ENCODE peak calls at places on chromosomes 1 and 21, in four cellular contexts. G, W, K and E are unnamed samples.

GRCh38 chr1:119141020-119141424 is 569 bp upstream of the WARS2 start:
- DNase-seq in G (no peak), W (no peak), K (peak), E (peak)

GRCh38 chr1:154962238-154962678 is 676 bp upstream of the PYGO2 start:
- DNase-seq in G (no peak), W (no peak), K (no peak), E (no peak)

GRCh38 chr1:167790117-167790516 is 68.3 kb downstream of the MPZL1 start:
- DNase-seq in G (no peak), W (no peak), K (no peak), E (peak)

GRCh38 chr1:169426174-169426716 is 1.0 kb downstream of the CCDC181 start:
- DNase-seq in G (no peak), W (no peak), K (no peak), E (no peak)

GRCh38 chr1:2871246-2871815 is 69.8 kb upstream of the TTC34 start:
- DNase-seq in G (no peak), W (no peak), K (no peak), E (no peak)

GRCh38 chr1:31976401-31976800 is 37.3 kb upstream of the KHDRBS1 start:
- DNase-seq in G (no peak), W (no peak), K (no peak), E (no peak)

GRCh38 chr21:38790961-38791360 is 14.8 kb upstream of the ETS2 start:
- DNase-seq in G (no peak), W (no peak), K (no peak), E (no peak)

GRCh38 chr1:151606384-151606783 is 5.5 kb upstream of the SNX27 start:
- DNase-seq in G (no peak), W (no peak), K (no peak), E (no peak)

GRCh38 chr1:8911416-8912309 is 33.2 kb upstream of the ENO1 start:
- DNase-seq in G (no peak), W (no peak), K (no peak), E (no peak)

GRCh38 chr1:219173758-219174671 is at the start of gene LYPLAL1:
- DNase-seq in G (no peak), W (peak), K (peak), E (peak)

GRCh38 chr1:35702540-35702939 is 16.1 kb downstream of the C1orf216 start:
- DNase-seq in G (no peak), W (no peak), K (no peak), E (no peak)

GRCh38 chr1:226044514-226045132 is 17.9 kb upstream of the H3-3A start:
- DNase-seq in G (no peak), W (no peak), K (no peak), E (no peak)

GRCh38 chr1:210376836-210377377 is 48.2 kb downstream of the HHAT start:
- DNase-seq in G (no peak), W (no peak), K (no peak), E (no peak)

GRCh38 chr1:180230416-180230790 is 339 bp downstream of the LHX4 start:
- DNase-seq in G (no peak), W (no peak), K (no peak), E (no peak)

GRCh38 chr1:41463516-41463915 is 21.0 kb downstream of the EDN2 start:
- DNase-seq in G (no peak), W (no peak), K (no peak), E (no peak)

GRCh38 chr1:228811655-228812315 is 76.5 kb downstream of the RHOU start:
- DNase-seq in G (peak), W (no peak), K (no peak), E (no peak)

GRCh38 chr1:229689273-229689672 is 63.2 kb downstream of the URB2 start:
- DNase-seq in G (no peak), W (no peak), K (no peak), E (no peak)

GRCh38 chr21:41824466-41825207 is 54.5 kb downstream of the PRDM15 start:
- DNase-seq in G (no peak), W (no peak), K (no peak), E (peak)

GRCh38 chr1:61424382-61424781 is 300.6 kb downstream of the TM2D1 start:
- DNase-seq in G (no peak), W (no peak), K (no peak), E (no peak)

GRCh38 chr1:40919475-40920011 is 57.4 kb upstream of the CITED4 start:
- DNase-seq in G (no peak), W (peak), K (no peak), E (no peak)

GRCh38 chr1:108208724-108209404 is 8.7 kb upstream of the SLC25A24 start:
- DNase-seq in G (no peak), W (no peak), K (no peak), E (no peak)

GRCh38 chr1:183567584-183567983 is 22.7 kb downstream of the NCF2 start:
- DNase-seq in G (no peak), W (peak), K (peak), E (no peak)

GRCh38 chr1:66168919-66169725 is 364.8 kb upstream of the SGIP1 start:
- DNase-seq in G (no peak), W (no peak), K (no peak), E (no peak)

GRCh38 chr21:42974832-42975820 is 764 bp downstream of the PKNOX1 start:
- DNase-seq in G (no peak), W (peak), K (no peak), E (no peak)

DNA sequence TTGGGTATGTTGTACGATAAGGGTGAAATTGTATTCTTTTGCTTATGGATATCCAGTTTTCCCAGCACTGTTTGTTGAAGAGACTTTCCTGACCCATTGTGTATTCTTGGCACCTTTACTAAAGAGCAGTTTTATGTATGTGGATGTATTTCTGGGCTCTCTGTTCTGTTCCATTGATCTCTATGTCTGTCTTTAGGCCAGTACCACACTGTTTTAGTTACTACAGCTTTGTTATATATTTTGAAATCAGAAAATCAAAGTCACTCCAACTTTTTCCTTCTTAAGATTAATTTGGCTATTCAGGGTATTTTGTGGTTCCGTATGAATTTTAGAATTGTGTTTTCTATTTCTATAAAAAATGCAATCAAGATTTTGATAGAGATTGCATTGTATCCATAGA is 62.8 kb upstream of the C1orf146 start:
- DNase-seq in G (no peak), W (no peak), K (no peak), E (no peak)
- TF ChIP-seq POLR2AphosphoS5 in G (no peak), W (no peak), K (no peak), E (no peak)

GRCh38 chr1:38941093-38941492 is 537 bp downstream of the RHBDL2 start:
- DNase-seq in G (no peak), W (peak), K (no peak), E (no peak)
- TF ChIP-seq CTCF in G (no peak), W (no peak), K (no peak), E (no peak)

DNA sequence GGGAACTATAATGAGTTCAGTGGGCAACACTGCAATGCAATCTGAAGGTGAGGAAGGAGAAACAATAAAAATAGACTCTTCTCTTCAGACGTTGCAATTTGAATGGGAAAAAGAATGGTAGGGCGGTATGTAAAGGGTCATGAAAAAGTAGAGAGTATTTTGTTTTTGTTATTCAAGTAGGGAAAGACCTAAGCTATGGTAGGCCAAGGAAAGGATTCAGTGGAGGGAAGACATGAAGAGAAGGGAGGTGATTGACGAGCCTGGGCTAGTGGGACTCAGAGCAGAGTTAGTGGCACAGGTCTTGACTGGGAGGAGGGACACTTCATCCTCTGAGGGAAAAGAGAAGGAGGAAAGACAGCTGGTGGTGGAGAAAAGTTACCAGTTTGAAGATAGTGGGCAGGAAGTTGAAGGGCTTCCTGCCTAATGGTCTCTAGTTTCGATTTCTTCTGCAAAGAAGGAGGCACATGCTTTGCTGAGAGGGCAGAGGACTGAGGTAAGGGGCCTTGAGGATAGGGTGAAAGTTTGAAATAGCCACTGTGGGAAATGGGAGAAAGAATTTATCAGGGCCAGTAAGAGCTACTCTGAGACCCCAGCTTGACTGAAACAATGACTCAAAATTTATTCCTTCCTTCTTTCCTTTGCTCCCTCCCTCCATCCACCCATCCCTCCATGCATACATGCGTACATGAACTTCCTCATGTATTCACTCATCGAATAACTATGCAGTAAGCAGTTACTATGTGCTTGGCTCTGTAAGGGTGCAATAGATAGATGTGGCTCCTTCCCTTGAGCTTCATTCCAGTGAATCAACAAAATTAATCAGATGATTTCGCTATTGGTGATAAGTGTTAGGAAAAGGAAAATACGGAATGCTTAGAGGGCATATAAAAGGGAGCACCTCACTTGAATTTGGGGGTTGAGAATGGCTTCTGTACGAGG is 4.2 kb downstream of the CD48 start:
- DNase-seq in G (no peak), W (no peak), K (no peak), E (no peak)
- TF ChIP-seq POLR2AphosphoS5 in G (no peak), W (no peak), K (peak), E (no peak)

DNA sequence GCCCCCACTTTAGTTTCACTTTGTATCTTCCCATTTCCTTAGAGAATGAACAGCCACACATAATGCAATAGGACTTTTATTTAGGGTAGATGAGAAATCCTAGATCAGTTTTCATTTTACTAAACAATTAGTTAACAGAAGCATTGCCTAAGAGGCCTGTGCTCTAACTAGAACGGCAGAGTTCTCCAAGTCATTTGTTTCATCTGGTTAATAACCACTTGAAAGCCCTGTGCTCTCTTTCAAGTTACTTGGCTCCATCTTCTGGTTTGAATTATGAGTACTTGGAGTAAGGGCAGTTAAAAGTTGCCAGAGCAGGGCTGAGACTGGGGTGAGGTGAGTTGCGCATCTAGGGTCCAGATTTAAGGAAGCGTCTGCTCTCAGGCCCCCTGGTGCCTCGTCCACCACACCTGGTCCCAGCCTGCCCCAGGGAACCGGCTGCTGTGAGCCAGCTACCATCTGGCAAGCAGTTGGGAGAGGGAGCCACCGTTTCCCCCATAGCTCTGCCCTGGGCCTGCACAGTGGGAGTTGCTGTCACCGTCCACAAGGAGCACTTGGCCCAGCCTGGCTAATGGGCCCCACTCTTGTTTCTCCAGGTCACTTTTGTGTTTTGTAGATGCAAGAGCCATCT is 18.1 kb upstream of the SLC44A3 start:
- DNase-seq in G (no peak), W (no peak), K (no peak), E (peak)
- TF ChIP-seq CTCF in G (no peak), W (peak), K (peak), E (no peak)

GRCh38 chr1:116881879-116882520 is 27.7 kb upstream of the PTGFRN start:
- DNase-seq in G (no peak), W (peak), K (no peak), E (peak)
- TF ChIP-seq POLR2AphosphoS5 in G (peak), W (no peak), K (no peak), E (peak)

DNA sequence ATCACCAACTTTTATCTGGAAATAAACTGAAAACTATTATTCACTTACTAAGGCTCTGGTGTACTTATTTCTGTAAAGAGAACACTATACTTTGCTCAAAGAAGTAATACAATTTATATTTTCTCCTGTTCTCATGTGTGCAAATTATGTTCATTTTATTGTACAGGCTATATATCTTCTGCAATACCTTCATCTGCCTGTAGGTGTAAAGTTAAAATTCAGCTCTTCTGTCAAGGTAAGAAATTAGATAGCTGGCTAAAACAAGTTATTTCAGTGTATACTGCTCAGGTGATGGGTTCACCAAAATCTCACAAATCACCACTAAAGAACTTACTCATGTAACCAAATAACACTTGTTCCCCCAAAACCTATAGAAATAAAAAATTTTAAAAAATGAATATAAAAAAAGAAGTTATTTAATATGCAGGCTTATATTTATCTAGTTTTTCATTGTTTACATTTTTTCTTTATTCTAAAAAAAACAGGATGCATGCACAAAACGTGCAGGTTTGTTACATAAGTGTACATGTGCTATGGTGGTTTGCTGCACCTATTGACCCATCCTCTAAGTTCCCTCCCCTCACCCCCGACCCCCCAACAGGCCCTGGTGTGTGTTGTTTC is 81.5 kb downstream of the PTGER3 start:
- DNase-seq in G (no peak), W (no peak), K (no peak), E (no peak)
- TF ChIP-seq CTCF in G (no peak), W (no peak), K (peak), E (no peak)

GRCh38 chr21:35088235-35088865 is 39.2 kb upstream of the RUNX1 start:
- DNase-seq in G (no peak), W (no peak), K (no peak), E (no peak)
- TF ChIP-seq POLR2AphosphoS5 in G (no peak), W (no peak), K (no peak), E (no peak)

GRCh38 chr1:145858238-145858936 is 494 bp downstream of the PIAS3 start:
- DNase-seq in G (no peak), W (peak), K (no peak), E (peak)
- TF ChIP-seq CTCF in G (no peak), W (no peak), K (no peak), E (no peak)

DNA sequence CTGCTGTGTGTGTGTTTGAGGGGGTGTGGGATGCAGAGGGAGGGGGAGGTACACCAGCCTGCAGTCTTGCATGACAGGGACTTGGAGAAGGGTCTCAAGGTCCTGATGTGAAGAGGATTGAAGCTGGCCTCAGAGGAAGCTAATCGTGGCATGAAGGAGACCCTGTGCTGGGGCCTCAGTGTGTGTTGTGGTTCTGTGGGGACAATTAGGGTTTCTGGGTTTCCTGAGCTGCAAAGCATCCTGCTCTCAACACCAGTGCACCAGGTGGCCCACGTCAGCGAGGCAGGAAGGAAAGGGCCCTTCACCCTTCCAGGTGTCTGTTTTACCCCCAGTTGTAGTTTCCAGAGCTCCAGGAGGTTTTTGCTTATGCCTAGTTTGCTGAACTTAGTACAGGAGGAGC is 52.8 kb downstream of the TENT5C start:
- DNase-seq in G (no peak), W (peak), K (peak), E (no peak)
- TF ChIP-seq POLR2AphosphoS5 in G (no peak), W (no peak), K (no peak), E (no peak)